ENCODE peak calls at places on chromosomes 6 and 20, in four cellular contexts. R is upper lobe of right lung; Q is brain microvascular endothelial cell; V is CD8-positive, alpha-beta T cell. F is an unnamed sample.
A peak's percentile ranks its signal among the peaks of the same experiment; 100 is the strongest.

GRCh38 chr6:114733596-114733995 is 390.8 kb upstream of the HS3ST5 start:
- DNase-seq in R (no peak), V (no peak), Q (no peak), F (no peak)

GRCh38 chr6:63504777-63505384 is 67.4 kb upstream of the LOC128125822 start:
- DNase-seq in V (no peak), R (no peak), Q (no peak), F (no peak)

GRCh38 chr20:47568019-47568418 is 66.3 kb downstream of the NCOA3 start:
- DNase-seq in Q (peak; percentile 78), V (no peak), R (no peak), F (no peak)

GRCh38 chr6:43671801-43672690 is 15.5 kb downstream of the MRPS18A start:
- DNase-seq in Q (no peak), R (no peak), V (no peak), F (no peak)

GRCh38 chr6:12254228-12254627 is 35.9 kb upstream of the EDN1 start:
- DNase-seq in V (no peak), R (no peak), Q (no peak), F (no peak)

GRCh38 chr20:53346266-53346665 is 247.4 kb downstream of the ZNF217 start:
- DNase-seq in R (no peak), Q (peak; percentile 3), V (no peak), F (no peak)

GRCh38 chr6:8506123-8506522 is 70.8 kb upstream of the SLC35B3 start:
- DNase-seq in R (no peak), V (no peak), Q (no peak), F (peak; percentile 66)

GRCh38 chr6:44058617-44059358 is 68.5 kb downstream of the MRPL14 start:
- DNase-seq in R (peak; percentile 92), V (no peak), Q (peak; percentile 100), F (no peak)

GRCh38 chr20:50348118-50348517 is 157.5 kb downstream of the CEBPB start:
- DNase-seq in Q (no peak), V (no peak), R (no peak), F (peak; percentile 26)

GRCh38 chr6:117733341-117733740 is 58.1 kb downstream of the NUS1 start:
- DNase-seq in Q (no peak), V (no peak), R (no peak), F (no peak)

GRCh38 chr20:13271977-13272975 is 51.2 kb downstream of the ISM1 start:
- DNase-seq in V (no peak), R (no peak), Q (no peak), F (no peak)

GRCh38 chr6:4291453-4292403 is 156.4 kb upstream of the ECI2 start:
- DNase-seq in R (no peak), Q (peak; percentile 58), V (no peak), F (peak; percentile 33)

GRCh38 chr6:11996751-11997150 is 15.4 kb upstream of the HIVEP1 start:
- DNase-seq in R (no peak), Q (no peak), V (no peak), F (no peak)

GRCh38 chr6:11258260-11259237 is 26.1 kb upstream of the NEDD9 start:
- DNase-seq in V (peak; percentile 46), Q (no peak), R (no peak), F (no peak)

GRCh38 chr6:69005194-69005593 is 370.1 kb downstream of the ADGRB3 start:
- DNase-seq in Q (peak; percentile 24), R (no peak), V (no peak), F (no peak)

GRCh38 chr20:6473197-6473596 is 294.3 kb upstream of the BMP2 start:
- DNase-seq in Q (peak; percentile 19), R (no peak), V (no peak), F (no peak)

GRCh38 chr6:73394577-73395354 is at the start of gene DDX43:
- DNase-seq in Q (no peak), V (peak; percentile 59), R (peak; percentile 87), F (peak; percentile 77)

GRCh38 chr6:53737746-53738145 is 57.1 kb upstream of the LRRC1 start:
- DNase-seq in R (no peak), Q (no peak), V (no peak), F (no peak)

GRCh38 chr6:140271759-140272377 is 897.4 kb upstream of the CITED2 start:
- DNase-seq in R (no peak), V (no peak), Q (no peak), F (no peak)

GRCh38 chr20:33008336-33009213 is 1.1 kb downstream of the BPIFB2 start:
- DNase-seq in Q (no peak), R (no peak), V (no peak), F (no peak)

GRCh38 chr6:18551228-18551627 is 164.1 kb downstream of the RNF144B start:
- DNase-seq in R (no peak), Q (peak; percentile 86), V (no peak), F (no peak)

GRCh38 chr6:111173341-111173740 is 86.0 kb downstream of the SLC16A10 start:
- DNase-seq in R (no peak), Q (no peak), V (no peak), F (peak; percentile 32)

GRCh38 chr20:6632187-6632586 is 135.3 kb upstream of the BMP2 start:
- DNase-seq in V (no peak), R (no peak), Q (peak; percentile 43), F (no peak)

GRCh38 chr6:106975699-106976032 is 1.1 kb upstream of the CD24 start:
- DNase-seq in Q (no peak), V (no peak), R (no peak), F (peak; percentile 62)
- H3K27ac ChIP-seq in Q (no peak overlapping the region), V (no peak overlapping the region), R (peak overlapping the region; percentile 17), F (peak overlapping the region; percentile 96)

DNA sequence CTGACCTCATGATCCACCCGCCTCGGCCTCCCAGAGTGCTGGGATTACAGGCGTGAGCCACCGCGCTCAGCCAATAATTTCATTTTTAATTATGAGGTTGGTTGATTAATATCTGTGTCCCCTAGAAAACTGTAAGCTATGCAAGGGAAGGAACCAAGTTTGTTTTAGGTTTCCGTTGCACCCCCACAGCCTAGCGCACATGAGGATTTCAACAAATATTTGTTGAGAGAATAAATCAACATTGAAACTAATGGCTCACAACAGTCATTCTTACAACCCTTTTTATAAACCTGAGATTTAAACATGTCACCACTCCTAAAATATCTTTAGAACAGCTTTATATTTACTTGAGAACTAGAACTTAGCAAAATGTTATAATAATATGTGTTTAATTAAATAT is 114.0 kb upstream of the CARMIL1 start:
- DNase-seq in V (no peak), Q (no peak), R (no peak), F (no peak)
- H3K27ac ChIP-seq in V (no peak overlapping the region), Q (no peak overlapping the region), R (no peak overlapping the region), F (no peak overlapping the region)

DNA sequence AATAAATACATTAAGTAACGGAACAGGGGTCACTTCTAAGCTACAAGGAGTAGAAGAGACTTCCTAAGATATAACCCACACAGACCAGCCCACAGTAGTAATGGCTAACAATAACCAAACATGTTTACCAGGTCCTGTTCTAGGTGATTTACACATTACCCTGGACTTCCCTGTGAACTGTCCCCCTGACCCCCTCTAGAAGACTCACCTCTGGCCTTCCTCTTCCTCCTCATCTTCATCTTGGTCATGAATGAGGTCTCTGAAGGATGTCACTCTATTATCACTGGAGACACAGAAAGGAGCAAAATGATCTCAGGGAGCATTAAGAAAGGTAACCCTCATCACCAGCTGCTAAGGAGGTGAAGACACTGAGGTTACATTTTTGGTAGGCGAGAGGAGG is 8.7 kb downstream of the NSFL1C start:
- DNase-seq in V (no peak), R (no peak), Q (no peak), F (no peak)
- H3K27ac ChIP-seq in V (no peak overlapping the region), R (no peak overlapping the region), Q (no peak overlapping the region), F (no peak overlapping the region)

GRCh38 chr6:149389509-149390297 is 10.4 kb upstream of the SUMO4 start:
- DNase-seq in Q (no peak), V (no peak), R (no peak), F (no peak)
- H3K27ac ChIP-seq in Q (no peak overlapping the region), V (no peak overlapping the region), R (no peak overlapping the region), F (no peak overlapping the region)

GRCh38 chr20:36402708-36403107 is 96.6 kb downstream of the DLGAP4 start:
- DNase-seq in V (no peak), Q (no peak), R (no peak), F (no peak)

GRCh38 chr20:36407196-36407733 is 101.1 kb downstream of the DLGAP4 start:
- DNase-seq in Q (peak; percentile 83), R (no peak), V (no peak), F (no peak)

GRCh38 chr20:36405255-36405654 is 99.1 kb downstream of the DLGAP4 start:
- DNase-seq in Q (peak; percentile 87), V (no peak), R (no peak), F (no peak)

GRCh38 chr20:36404435-36404978 is 98.4 kb downstream of the DLGAP4 start:
- DNase-seq in V (no peak), Q (peak; percentile 9), R (no peak), F (no peak)

GRCh38 chr20:36408219-36408618 is 102.1 kb downstream of the DLGAP4 start:
- DNase-seq in R (no peak), V (no peak), Q (peak; percentile 29), F (peak; percentile 24)
- H3K27ac ChIP-seq in R (no peak overlapping the region), V (no peak overlapping the region), Q (no peak overlapping the region), F (no peak overlapping the region)

F was measured in GM23338.